ENCODE peak calls at places on chromosomes 3 and 15, in nine cellular contexts. One of them, this sample, is unnamed.

GRCh38 chr15:33234019-33234418 is 39.5 kb upstream of the FMN1 start:
- DNase-seq in tibial artery: no peak
- DNase-seq in D721Med: no peak
- DNase-seq in putamen: peak; percentile 11
- DNase-seq in germinal center: no peak
- DNase-seq in mucosa of gallbladder: no peak
- DNase-seq in HT-29: peak; percentile 76
- DNase-seq in ascending aorta: no peak
- DNase-seq in activated naive CD8-positive, alpha-beta T cell treated with anti-CD3 and anti-CD28 coated beads, Interleukin-2, amount 50 U/mL, for 24 hours: no peak
- DNase-seq in this sample: no peak

GRCh38 chr3:107062787-107063186 is 314.5 kb upstream of the CCDC54 start:
- DNase-seq in tibial artery: no peak
- DNase-seq in HT-29: no peak
- DNase-seq in germinal center: no peak
- DNase-seq in mucosa of gallbladder: no peak
- DNase-seq in putamen: no peak
- DNase-seq in D721Med: no peak
- DNase-seq in ascending aorta: no peak
- DNase-seq in activated naive CD8-positive, alpha-beta T cell treated with anti-CD3 and anti-CD28 coated beads, Interleukin-2, amount 50 U/mL, for 24 hours: no peak
- DNase-seq in this sample: no peak

GRCh38 chr3:150370982-150371381 is 37.1 kb upstream of the TSC22D2 start:
- DNase-seq in germinal center: no peak
- DNase-seq in mucosa of gallbladder: no peak
- DNase-seq in activated naive CD8-positive, alpha-beta T cell treated with anti-CD3 and anti-CD28 coated beads, Interleukin-2, amount 50 U/mL, for 24 hours: no peak
- DNase-seq in putamen: no peak
- DNase-seq in tibial artery: no peak
- DNase-seq in HT-29: no peak
- DNase-seq in D721Med: no peak
- DNase-seq in ascending aorta: no peak
- DNase-seq in this sample: no peak

GRCh38 chr3:59503441-59503840 is 453.6 kb upstream of the CFAP20DC start:
- DNase-seq in tibial artery: no peak
- DNase-seq in HT-29: no peak
- DNase-seq in ascending aorta: no peak
- DNase-seq in putamen: no peak
- DNase-seq in activated naive CD8-positive, alpha-beta T cell treated with anti-CD3 and anti-CD28 coated beads, Interleukin-2, amount 50 U/mL, for 24 hours: no peak
- DNase-seq in germinal center: no peak
- DNase-seq in mucosa of gallbladder: no peak
- DNase-seq in D721Med: no peak
- DNase-seq in this sample: no peak

GRCh38 chr15:31435256-31435781 is 108.7 kb downstream of the KLF13 start:
- DNase-seq in D721Med: peak; percentile 78
- DNase-seq in tibial artery: peak; percentile 78
- DNase-seq in mucosa of gallbladder: peak; percentile 71
- DNase-seq in germinal center: peak; percentile 77
- DNase-seq in HT-29: peak; percentile 87
- DNase-seq in putamen: peak; percentile 67
- DNase-seq in activated naive CD8-positive, alpha-beta T cell treated with anti-CD3 and anti-CD28 coated beads, Interleukin-2, amount 50 U/mL, for 24 hours: peak; percentile 86
- DNase-seq in ascending aorta: peak; percentile 88
- DNase-seq in this sample: no peak

GRCh38 chr3:116037954-116038911 is 407.1 kb downstream of the LSAMP start:
- DNase-seq in D721Med: no peak
- DNase-seq in HT-29: no peak
- DNase-seq in tibial artery: no peak
- DNase-seq in germinal center: peak; percentile 47
- DNase-seq in activated naive CD8-positive, alpha-beta T cell treated with anti-CD3 and anti-CD28 coated beads, Interleukin-2, amount 50 U/mL, for 24 hours: no peak
- DNase-seq in mucosa of gallbladder: no peak
- DNase-seq in ascending aorta: no peak
- DNase-seq in putamen: no peak
- DNase-seq in this sample: no peak

GRCh38 chr3:63855333-63855940 is 8.2 kb downstream of the THOC7 start:
- DNase-seq in HT-29: no peak
- DNase-seq in germinal center: no peak
- DNase-seq in mucosa of gallbladder: no peak
- DNase-seq in putamen: no peak
- DNase-seq in tibial artery: no peak
- DNase-seq in activated naive CD8-positive, alpha-beta T cell treated with anti-CD3 and anti-CD28 coated beads, Interleukin-2, amount 50 U/mL, for 24 hours: no peak
- DNase-seq in D721Med: no peak
- DNase-seq in ascending aorta: no peak
- DNase-seq in this sample: no peak

GRCh38 chr3:183202004-183202722 is 39.6 kb upstream of the LAMP3 start:
- DNase-seq in germinal center: no peak
- DNase-seq in HT-29: no peak
- DNase-seq in tibial artery: no peak
- DNase-seq in ascending aorta: no peak
- DNase-seq in D721Med: no peak
- DNase-seq in mucosa of gallbladder: no peak
- DNase-seq in activated naive CD8-positive, alpha-beta T cell treated with anti-CD3 and anti-CD28 coated beads, Interleukin-2, amount 50 U/mL, for 24 hours: no peak
- DNase-seq in putamen: no peak
- DNase-seq in this sample: peak; percentile 44

GRCh38 chr3:192489579-192489978 is 237.8 kb downstream of the FGF12 start:
- DNase-seq in ascending aorta: no peak
- DNase-seq in tibial artery: no peak
- DNase-seq in activated naive CD8-positive, alpha-beta T cell treated with anti-CD3 and anti-CD28 coated beads, Interleukin-2, amount 50 U/mL, for 24 hours: no peak
- DNase-seq in putamen: no peak
- DNase-seq in HT-29: no peak
- DNase-seq in germinal center: no peak
- DNase-seq in mucosa of gallbladder: no peak
- DNase-seq in D721Med: no peak
- DNase-seq in this sample: no peak

GRCh38 chr3:175073209-175073905 is 214.2 kb downstream of the NAALADL2 start:
- DNase-seq in activated naive CD8-positive, alpha-beta T cell treated with anti-CD3 and anti-CD28 coated beads, Interleukin-2, amount 50 U/mL, for 24 hours: no peak
- DNase-seq in mucosa of gallbladder: no peak
- DNase-seq in ascending aorta: no peak
- DNase-seq in HT-29: no peak
- DNase-seq in germinal center: no peak
- DNase-seq in D721Med: no peak
- DNase-seq in tibial artery: no peak
- DNase-seq in putamen: no peak
- DNase-seq in this sample: no peak

GRCh38 chr15:39946862-39947261 is 12.9 kb downstream of the EIF2AK4 start:
- DNase-seq in D721Med: no peak
- DNase-seq in mucosa of gallbladder: no peak
- DNase-seq in ascending aorta: no peak
- DNase-seq in activated naive CD8-positive, alpha-beta T cell treated with anti-CD3 and anti-CD28 coated beads, Interleukin-2, amount 50 U/mL, for 24 hours: no peak
- DNase-seq in germinal center: no peak
- DNase-seq in tibial artery: no peak
- DNase-seq in HT-29: no peak
- DNase-seq in putamen: no peak
- DNase-seq in this sample: no peak

GRCh38 chr3:47065681-47066080 is 86.2 kb downstream of the NBEAL2 start:
- DNase-seq in HT-29: no peak
- DNase-seq in mucosa of gallbladder: no peak
- DNase-seq in activated naive CD8-positive, alpha-beta T cell treated with anti-CD3 and anti-CD28 coated beads, Interleukin-2, amount 50 U/mL, for 24 hours: no peak
- DNase-seq in tibial artery: no peak
- DNase-seq in ascending aorta: no peak
- DNase-seq in putamen: no peak
- DNase-seq in D721Med: no peak
- DNase-seq in germinal center: no peak
- DNase-seq in this sample: no peak

GRCh38 chr15:46589088-46589487 is 954.3 kb downstream of the SQOR start:
- DNase-seq in D721Med: no peak
- DNase-seq in germinal center: no peak
- DNase-seq in ascending aorta: no peak
- DNase-seq in activated naive CD8-positive, alpha-beta T cell treated with anti-CD3 and anti-CD28 coated beads, Interleukin-2, amount 50 U/mL, for 24 hours: no peak
- DNase-seq in putamen: no peak
- DNase-seq in tibial artery: no peak
- DNase-seq in mucosa of gallbladder: no peak
- DNase-seq in HT-29: no peak
- DNase-seq in this sample: no peak

GRCh38 chr15:78909791-78910228 is 35.0 kb downstream of the CTSH start:
- DNase-seq in ascending aorta: no peak
- DNase-seq in HT-29: peak; percentile 77
- DNase-seq in tibial artery: no peak
- DNase-seq in D721Med: no peak
- DNase-seq in mucosa of gallbladder: no peak
- DNase-seq in putamen: no peak
- DNase-seq in germinal center: peak; percentile 57
- DNase-seq in activated naive CD8-positive, alpha-beta T cell treated with anti-CD3 and anti-CD28 coated beads, Interleukin-2, amount 50 U/mL, for 24 hours: peak; percentile 28
- DNase-seq in this sample: peak; percentile 73

GRCh38 chr3:184399410-184399809 is 19.6 kb downstream of the CHRD start:
- DNase-seq in HT-29: no peak
- DNase-seq in activated naive CD8-positive, alpha-beta T cell treated with anti-CD3 and anti-CD28 coated beads, Interleukin-2, amount 50 U/mL, for 24 hours: no peak
- DNase-seq in D721Med: no peak
- DNase-seq in germinal center: no peak
- DNase-seq in tibial artery: no peak
- DNase-seq in putamen: no peak
- DNase-seq in mucosa of gallbladder: peak; percentile 34
- DNase-seq in ascending aorta: no peak
- DNase-seq in this sample: no peak

GRCh38 chr3:71127463-71128243 is 455.9 kb downstream of the FOXP1 start:
- DNase-seq in ascending aorta: peak; percentile 61
- DNase-seq in D721Med: no peak
- DNase-seq in tibial artery: no peak
- DNase-seq in germinal center: no peak
- DNase-seq in HT-29: peak; percentile 72
- DNase-seq in mucosa of gallbladder: no peak
- DNase-seq in activated naive CD8-positive, alpha-beta T cell treated with anti-CD3 and anti-CD28 coated beads, Interleukin-2, amount 50 U/mL, for 24 hours: no peak
- DNase-seq in putamen: no peak
- DNase-seq in this sample: no peak

GRCh38 chr15:63439536-63440264 is 58.1 kb upstream of the CA12 start:
- DNase-seq in mucosa of gallbladder: no peak
- DNase-seq in germinal center: no peak
- DNase-seq in putamen: no peak
- DNase-seq in HT-29: no peak
- DNase-seq in tibial artery: no peak
- DNase-seq in D721Med: no peak
- DNase-seq in ascending aorta: peak; percentile 30
- DNase-seq in activated naive CD8-positive, alpha-beta T cell treated with anti-CD3 and anti-CD28 coated beads, Interleukin-2, amount 50 U/mL, for 24 hours: no peak
- DNase-seq in this sample: no peak